ENCODE peak calls at places on chromosomes 1 and 21, in eight cellular contexts. One of them, this sample, is unnamed.

GRCh38 chr1:21520899-21521716 is 11.9 kb downstream of the ALPL start:
- DNase-seq in Kasumi-1: no peak
- DNase-seq in effector CD4-positive, alpha-beta T cell: no peak
- DNase-seq in SK-MEL-5: no peak
- DNase-seq in type B pancreatic cell: no peak
- DNase-seq in HS-27A: no peak
- DNase-seq in stimulated activated effector memory CD8-positive, alpha-beta T cell treated with anti-CD3 and anti-CD28 coated beads, Interleukin-12 subunit alpha, Interleukin-12 subunit beta, amount 100 ng/mL, for 72 hours: no peak
- DNase-seq in Karpas-422: peak; percentile 82
- DNase-seq in this sample: peak; percentile 37

GRCh38 chr1:209427811-209428210 is 155.7 kb upstream of the CAMK1G start:
- DNase-seq in SK-MEL-5: no peak
- DNase-seq in Kasumi-1: no peak
- DNase-seq in stimulated activated effector memory CD8-positive, alpha-beta T cell treated with anti-CD3 and anti-CD28 coated beads, Interleukin-12 subunit alpha, Interleukin-12 subunit beta, amount 100 ng/mL, for 72 hours: no peak
- DNase-seq in effector CD4-positive, alpha-beta T cell: no peak
- DNase-seq in type B pancreatic cell: no peak
- DNase-seq in HS-27A: no peak
- DNase-seq in Karpas-422: no peak
- DNase-seq in this sample: no peak

GRCh38 chr1:143717434-143717833 is 254.4 kb downstream of the FAM72C start:
- DNase-seq in HS-27A: no peak
- DNase-seq in effector CD4-positive, alpha-beta T cell: no peak
- DNase-seq in type B pancreatic cell: no peak
- DNase-seq in SK-MEL-5: no peak
- DNase-seq in stimulated activated effector memory CD8-positive, alpha-beta T cell treated with anti-CD3 and anti-CD28 coated beads, Interleukin-12 subunit alpha, Interleukin-12 subunit beta, amount 100 ng/mL, for 72 hours: no peak
- DNase-seq in Kasumi-1: no peak
- DNase-seq in Karpas-422: no peak
- DNase-seq in this sample: no peak

GRCh38 chr1:24961961-24962861 is 32.1 kb upstream of the RUNX3 start:
- DNase-seq in effector CD4-positive, alpha-beta T cell: no peak
- DNase-seq in HS-27A: no peak
- DNase-seq in stimulated activated effector memory CD8-positive, alpha-beta T cell treated with anti-CD3 and anti-CD28 coated beads, Interleukin-12 subunit alpha, Interleukin-12 subunit beta, amount 100 ng/mL, for 72 hours: no peak
- DNase-seq in Kasumi-1: no peak
- DNase-seq in type B pancreatic cell: no peak
- DNase-seq in Karpas-422: no peak
- DNase-seq in SK-MEL-5: no peak
- DNase-seq in this sample: no peak

GRCh38 chr1:216670118-216670870 is 52.9 kb downstream of the ESRRG start:
- DNase-seq in HS-27A: no peak
- DNase-seq in Karpas-422: no peak
- DNase-seq in stimulated activated effector memory CD8-positive, alpha-beta T cell treated with anti-CD3 and anti-CD28 coated beads, Interleukin-12 subunit alpha, Interleukin-12 subunit beta, amount 100 ng/mL, for 72 hours: no peak
- DNase-seq in SK-MEL-5: peak; percentile 51
- DNase-seq in effector CD4-positive, alpha-beta T cell: no peak
- DNase-seq in Kasumi-1: no peak
- DNase-seq in type B pancreatic cell: no peak
- DNase-seq in this sample: peak; percentile 7

GRCh38 chr1:228443395-228443794 is 26.7 kb upstream of the TRIM17 start:
- DNase-seq in type B pancreatic cell: no peak
- DNase-seq in stimulated activated effector memory CD8-positive, alpha-beta T cell treated with anti-CD3 and anti-CD28 coated beads, Interleukin-12 subunit alpha, Interleukin-12 subunit beta, amount 100 ng/mL, for 72 hours: no peak
- DNase-seq in SK-MEL-5: no peak
- DNase-seq in effector CD4-positive, alpha-beta T cell: no peak
- DNase-seq in HS-27A: no peak
- DNase-seq in Karpas-422: no peak
- DNase-seq in Kasumi-1: no peak
- DNase-seq in this sample: no peak

GRCh38 chr1:33849206-33849605 is 14.7 kb upstream of the HMGB4 start:
- DNase-seq in Karpas-422: no peak
- DNase-seq in stimulated activated effector memory CD8-positive, alpha-beta T cell treated with anti-CD3 and anti-CD28 coated beads, Interleukin-12 subunit alpha, Interleukin-12 subunit beta, amount 100 ng/mL, for 72 hours: no peak
- DNase-seq in type B pancreatic cell: no peak
- DNase-seq in HS-27A: no peak
- DNase-seq in SK-MEL-5: no peak
- DNase-seq in Kasumi-1: no peak
- DNase-seq in effector CD4-positive, alpha-beta T cell: no peak
- DNase-seq in this sample: no peak

GRCh38 chr1:32992489-32993214 is 28.0 kb upstream of the RNF19B start:
- DNase-seq in stimulated activated effector memory CD8-positive, alpha-beta T cell treated with anti-CD3 and anti-CD28 coated beads, Interleukin-12 subunit alpha, Interleukin-12 subunit beta, amount 100 ng/mL, for 72 hours: peak; percentile 48
- DNase-seq in effector CD4-positive, alpha-beta T cell: peak; percentile 30
- DNase-seq in SK-MEL-5: peak; percentile 63
- DNase-seq in type B pancreatic cell: no peak
- DNase-seq in HS-27A: peak; percentile 87
- DNase-seq in Kasumi-1: peak; percentile 97
- DNase-seq in Karpas-422: peak; percentile 89
- DNase-seq in this sample: peak; percentile 94

GRCh38 chr1:223199094-223199647 is 56.1 kb upstream of the TLR5 start:
- DNase-seq in effector CD4-positive, alpha-beta T cell: no peak
- DNase-seq in Karpas-422: no peak
- DNase-seq in stimulated activated effector memory CD8-positive, alpha-beta T cell treated with anti-CD3 and anti-CD28 coated beads, Interleukin-12 subunit alpha, Interleukin-12 subunit beta, amount 100 ng/mL, for 72 hours: no peak
- DNase-seq in type B pancreatic cell: no peak
- DNase-seq in SK-MEL-5: peak; percentile 9
- DNase-seq in HS-27A: no peak
- DNase-seq in Kasumi-1: no peak
- DNase-seq in this sample: no peak

GRCh38 chr1:119101563-119101962 is 38.9 kb downstream of the WARS2 start:
- DNase-seq in effector CD4-positive, alpha-beta T cell: no peak
- DNase-seq in stimulated activated effector memory CD8-positive, alpha-beta T cell treated with anti-CD3 and anti-CD28 coated beads, Interleukin-12 subunit alpha, Interleukin-12 subunit beta, amount 100 ng/mL, for 72 hours: no peak
- DNase-seq in Kasumi-1: no peak
- DNase-seq in HS-27A: no peak
- DNase-seq in Karpas-422: no peak
- DNase-seq in SK-MEL-5: peak; percentile 16
- DNase-seq in type B pancreatic cell: no peak
- DNase-seq in this sample: peak; percentile 79

GRCh38 chr21:37119421-37120218 is 46.6 kb downstream of the TTC3 start:
- DNase-seq in HS-27A: no peak
- DNase-seq in Kasumi-1: no peak
- DNase-seq in SK-MEL-5: no peak
- DNase-seq in effector CD4-positive, alpha-beta T cell: no peak
- DNase-seq in type B pancreatic cell: no peak
- DNase-seq in stimulated activated effector memory CD8-positive, alpha-beta T cell treated with anti-CD3 and anti-CD28 coated beads, Interleukin-12 subunit alpha, Interleukin-12 subunit beta, amount 100 ng/mL, for 72 hours: no peak
- DNase-seq in Karpas-422: no peak
- DNase-seq in this sample: no peak

GRCh38 chr1:54376085-54377039 is 29.8 kb downstream of the SSBP3 start:
- DNase-seq in Karpas-422: no peak
- DNase-seq in stimulated activated effector memory CD8-positive, alpha-beta T cell treated with anti-CD3 and anti-CD28 coated beads, Interleukin-12 subunit alpha, Interleukin-12 subunit beta, amount 100 ng/mL, for 72 hours: no peak
- DNase-seq in HS-27A: no peak
- DNase-seq in SK-MEL-5: no peak
- DNase-seq in effector CD4-positive, alpha-beta T cell: no peak
- DNase-seq in type B pancreatic cell: no peak
- DNase-seq in Kasumi-1: no peak
- DNase-seq in this sample: no peak

This sample was measured in GM03348.